ENCODE peak calls at places on chromosomes 11 and 22, in seven cellular contexts. One of them, this sample, is unnamed. For H3K9me3 and H3K4me1, the result is how much of the 10 kb centered on the place peaks cover.

GRCh38 chr22:24359452-24360120 is 67.8 kb upstream of the ADORA2A start:
- DNase-seq in Caco-2: no peak
- DNase-seq in GM23248: no peak
- DNase-seq in left ventricle myocardium inferior: no peak
- DNase-seq in heart left ventricle: no peak
- DNase-seq in psoas muscle: no peak
- DNase-seq in ovary: no peak
- DNase-seq in this sample: peak

GRCh38 chr11:128725630-128726461 is 32.0 kb downstream of the FLI1 start:
- DNase-seq in heart left ventricle: no peak
- DNase-seq in GM23248: peak
- DNase-seq in psoas muscle: no peak
- DNase-seq in left ventricle myocardium inferior: no peak
- DNase-seq in Caco-2: no peak
- DNase-seq in ovary: no peak
- DNase-seq in this sample: no peak

GRCh38 chr11:96307748-96308133 is 35.3 kb downstream of the MAML2 start:
- DNase-seq in GM23248: peak
- DNase-seq in Caco-2: no peak
- DNase-seq in left ventricle myocardium inferior: no peak
- DNase-seq in ovary: no peak
- DNase-seq in psoas muscle: no peak
- DNase-seq in heart left ventricle: no peak
- DNase-seq in this sample: peak

GRCh38 chr11:20154381-20154780 is 5.9 kb downstream of the DBX1 start:
- DNase-seq in Caco-2: no peak
- DNase-seq in ovary: no peak
- DNase-seq in heart left ventricle: no peak
- DNase-seq in psoas muscle: no peak
- DNase-seq in left ventricle myocardium inferior: no peak
- DNase-seq in GM23248: peak
- DNase-seq in this sample: peak

GRCh38 chr11:44136176-44136945 is 40.9 kb downstream of the EXT2 start:
- DNase-seq in GM23248: no peak
- DNase-seq in Caco-2: no peak
- DNase-seq in heart left ventricle: no peak
- DNase-seq in ovary: no peak
- DNase-seq in psoas muscle: no peak
- DNase-seq in left ventricle myocardium inferior: no peak
- DNase-seq in this sample: no peak

GRCh38 chr22:37095113-37095512 is 14.4 kb downstream of the TMPRSS6 start:
- DNase-seq in Caco-2: no peak
- DNase-seq in left ventricle myocardium inferior: no peak
- DNase-seq in psoas muscle: no peak
- DNase-seq in heart left ventricle: no peak
- DNase-seq in ovary: no peak
- DNase-seq in GM23248: no peak
- DNase-seq in this sample: no peak

GRCh38 chr11:68810164-68810563 is 31.6 kb downstream of the CPT1A start:
- DNase-seq in GM23248: no peak
- DNase-seq in left ventricle myocardium inferior: peak
- DNase-seq in Caco-2: no peak
- DNase-seq in psoas muscle: peak
- DNase-seq in heart left ventricle: peak
- DNase-seq in ovary: no peak
- DNase-seq in this sample: no peak

GRCh38 chr22:46077669-46078099 is 72.6 kb upstream of the PPARA start:
- DNase-seq in ovary: no peak
- DNase-seq in GM23248: peak
- DNase-seq in Caco-2: no peak
- DNase-seq in psoas muscle: peak
- DNase-seq in heart left ventricle: peak
- DNase-seq in left ventricle myocardium inferior: peak
- DNase-seq in this sample: no peak

GRCh38 chr22:42930810-42931420 is 73.8 kb upstream of the ARFGAP3 start:
- DNase-seq in left ventricle myocardium inferior: peak
- DNase-seq in GM23248: peak
- DNase-seq in heart left ventricle: no peak
- DNase-seq in Caco-2: no peak
- DNase-seq in ovary: no peak
- DNase-seq in psoas muscle: peak
- DNase-seq in this sample: no peak

GRCh38 chr11:64553554-64554201 is 37.3 kb upstream of the SLC22A12 start:
- DNase-seq in psoas muscle: peak
- DNase-seq in ovary: peak
- DNase-seq in heart left ventricle: no peak
- DNase-seq in Caco-2: peak
- DNase-seq in left ventricle myocardium inferior: peak
- DNase-seq in GM23248: peak
- DNase-seq in this sample: peak

GRCh38 chr11:18312663-18313420 is 9.1 kb downstream of the HPS5 start:
- DNase-seq in GM23248: peak
- DNase-seq in left ventricle myocardium inferior: no peak
- DNase-seq in psoas muscle: no peak
- DNase-seq in Caco-2: peak
- DNase-seq in heart left ventricle: no peak
- DNase-seq in ovary: no peak
- DNase-seq in this sample: peak

GRCh38 chr11:72576196-72576595 is 98.0 kb downstream of the PDE2A start:
- DNase-seq in ovary: no peak
- DNase-seq in left ventricle myocardium inferior: no peak
- DNase-seq in GM23248: no peak
- DNase-seq in heart left ventricle: no peak
- DNase-seq in Caco-2: no peak
- DNase-seq in psoas muscle: no peak
- DNase-seq in this sample: no peak

GRCh38 chr11:119509277-119509841 is 86.4 kb upstream of the THY1 start:
- DNase-seq in left ventricle myocardium inferior: no peak
- DNase-seq in heart left ventricle: no peak
- DNase-seq in ovary: no peak
- DNase-seq in Caco-2: no peak
- DNase-seq in psoas muscle: no peak
- DNase-seq in GM23248: peak
- DNase-seq in this sample: no peak

GRCh38 chr11:69414773-69415187 is 66.7 kb upstream of the LINC01488 start:
- DNase-seq in left ventricle myocardium inferior: no peak
- DNase-seq in Caco-2: no peak
- DNase-seq in psoas muscle: no peak
- DNase-seq in GM23248: no peak
- DNase-seq in heart left ventricle: no peak
- DNase-seq in ovary: no peak
- DNase-seq in this sample: no peak

GRCh38 chr22:37492428-37493344 is 6.5 kb upstream of the MFNG start:
- DNase-seq in left ventricle myocardium inferior: no peak
- DNase-seq in psoas muscle: no peak
- DNase-seq in heart left ventricle: no peak
- DNase-seq in Caco-2: peak
- DNase-seq in ovary: no peak
- DNase-seq in GM23248: peak
- DNase-seq in this sample: peak

GRCh38 chr11:128841461-128842072 is 25.5 kb downstream of the KCNJ1 start:
- DNase-seq in ovary: no peak
- DNase-seq in left ventricle myocardium inferior: no peak
- DNase-seq in heart left ventricle: no peak
- DNase-seq in GM23248: no peak
- DNase-seq in Caco-2: no peak
- DNase-seq in psoas muscle: no peak
- DNase-seq in this sample: no peak

GRCh38 chr22:20000246-20001081 is 16.2 kb downstream of the ARVCF start:
- DNase-seq in psoas muscle: peak
- DNase-seq in heart left ventricle: peak
- DNase-seq in left ventricle myocardium inferior: peak
- DNase-seq in Caco-2: no peak
- DNase-seq in GM23248: no peak
- DNase-seq in ovary: no peak
- DNase-seq in this sample: no peak

GRCh38 chr11:64875369-64876225 is 2.8 kb downstream of the EHD1 start:
- DNase-seq in psoas muscle: no peak
- DNase-seq in Caco-2: no peak
- DNase-seq in left ventricle myocardium inferior: no peak
- DNase-seq in GM23248: peak
- DNase-seq in ovary: no peak
- DNase-seq in heart left ventricle: no peak
- DNase-seq in this sample: no peak

GRCh38 chr11:73395297-73396208 is 19.4 kb downstream of the RELT start:
- DNase-seq in Caco-2: no peak
- DNase-seq in left ventricle myocardium inferior: no peak
- DNase-seq in GM23248: no peak
- DNase-seq in psoas muscle: no peak
- DNase-seq in ovary: no peak
- DNase-seq in heart left ventricle: peak
- DNase-seq in this sample: no peak

GRCh38 chr11:119195680-119196079 is 10.4 kb downstream of the NHERF4 start:
- DNase-seq in left ventricle myocardium inferior: no peak
- DNase-seq in GM23248: peak
- DNase-seq in psoas muscle: no peak
- DNase-seq in heart left ventricle: no peak
- DNase-seq in Caco-2: peak
- DNase-seq in ovary: no peak
- DNase-seq in this sample: no peak

GRCh38 chr22:33969052-33969451 is 48.8 kb upstream of the LARGE1 start:
- DNase-seq in GM23248: no peak
- DNase-seq in Caco-2: no peak
- DNase-seq in heart left ventricle: no peak
- DNase-seq in psoas muscle: no peak
- DNase-seq in left ventricle myocardium inferior: no peak
- DNase-seq in ovary: no peak
- DNase-seq in this sample: no peak

GRCh38 chr11:62233730-62234129 is 8.3 kb upstream of the SCGB1D2 start:
- DNase-seq in GM23248: no peak
- DNase-seq in heart left ventricle: no peak
- DNase-seq in ovary: no peak
- DNase-seq in Caco-2: no peak
- DNase-seq in psoas muscle: no peak
- DNase-seq in left ventricle myocardium inferior: no peak
- DNase-seq in this sample: no peak
- H3K4me3 ChIP-seq in GM23248: no peak
- H3K4me3 ChIP-seq in heart left ventricle: no peak
- H3K4me3 ChIP-seq in ovary: no peak
- H3K4me3 ChIP-seq in Caco-2: no peak
- H3K4me3 ChIP-seq in psoas muscle: no peak
- H3K4me3 ChIP-seq in left ventricle myocardium inferior: no peak
- H3K4me3 ChIP-seq in this sample: no peak

GRCh38 chr11:48261600-48261999 is 2.1 kb upstream of the OR4X1 start:
- DNase-seq in Caco-2: no peak
- DNase-seq in psoas muscle: no peak
- DNase-seq in left ventricle myocardium inferior: no peak
- DNase-seq in ovary: no peak
- DNase-seq in heart left ventricle: no peak
- DNase-seq in GM23248: no peak
- DNase-seq in this sample: no peak
- H3K9me3 ChIP-seq in Caco-2: under half
- H3K9me3 ChIP-seq in psoas muscle: under half
- H3K9me3 ChIP-seq in left ventricle myocardium inferior: under half
- H3K9me3 ChIP-seq in ovary: under half
- H3K9me3 ChIP-seq in heart left ventricle: under half
- H3K9me3 ChIP-seq in GM23248: under half
- H3K9me3 ChIP-seq in this sample: under half

DNA sequence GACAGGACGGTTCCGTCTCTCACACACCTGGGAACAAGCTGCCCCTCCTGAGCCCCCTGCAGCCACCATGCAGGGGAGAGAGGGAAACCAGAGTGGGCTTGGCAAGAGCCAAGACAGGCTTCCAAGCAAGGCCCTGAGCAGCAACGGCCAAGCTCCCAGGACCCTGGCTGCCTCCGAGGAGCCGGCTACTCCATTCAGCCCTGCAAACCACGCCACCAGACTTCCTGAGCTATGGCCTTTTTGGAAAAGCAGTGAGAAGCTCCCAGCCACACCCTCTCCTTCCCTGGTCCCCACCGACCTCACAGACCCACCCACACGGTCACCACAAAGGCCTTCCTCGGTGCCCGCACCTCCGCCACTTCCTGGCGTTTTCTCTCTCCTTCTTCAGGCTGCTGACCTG is 479.0 kb downstream of the BRD1 start:
- DNase-seq in Caco-2: no peak
- DNase-seq in psoas muscle: peak
- DNase-seq in heart left ventricle: peak
- DNase-seq in GM23248: no peak
- DNase-seq in left ventricle myocardium inferior: no peak
- DNase-seq in ovary: no peak
- DNase-seq in this sample: no peak
- H3K4me1 ChIP-seq in Caco-2: under half
- H3K4me1 ChIP-seq in psoas muscle: under half
- H3K4me1 ChIP-seq in heart left ventricle: under half
- H3K4me1 ChIP-seq in GM23248: under half
- H3K4me1 ChIP-seq in left ventricle myocardium inferior: under half
- H3K4me1 ChIP-seq in ovary: under half
- H3K4me1 ChIP-seq in this sample: under half

GRCh38 chr11:45655347-45655756 is 10.1 kb downstream of the CHST1 start:
- DNase-seq in heart left ventricle: peak
- DNase-seq in GM23248: peak
- DNase-seq in ovary: peak
- DNase-seq in psoas muscle: peak
- DNase-seq in Caco-2: peak
- DNase-seq in left ventricle myocardium inferior: peak
- DNase-seq in this sample: peak
- H3K4me3 ChIP-seq in heart left ventricle: no peak
- H3K4me3 ChIP-seq in GM23248: no peak
- H3K4me3 ChIP-seq in ovary: no peak
- H3K4me3 ChIP-seq in psoas muscle: no peak
- H3K4me3 ChIP-seq in Caco-2: no peak
- H3K4me3 ChIP-seq in left ventricle myocardium inferior: no peak
- H3K4me3 ChIP-seq in this sample: no peak

This sample was measured in HAP-1.